ENCODE peak calls at places on chromosome X, in nine cellular contexts. One of them, this sample, is unnamed.

GRCh38 chrX:19825271-19825670 is 62.1 kb downstream of the SH3KBP1 start:
- DNase-seq in aorta: no peak
- DNase-seq in transverse colon: no peak
- DNase-seq in HCT116: no peak
- DNase-seq in CD4-positive, alpha-beta memory T cell: no peak
- DNase-seq in fibroblast of the aortic adventitia: no peak
- DNase-seq in fibroblast of pulmonary artery: no peak
- DNase-seq in kidney: no peak
- DNase-seq in OCI-LY7: no peak
- DNase-seq in this sample: no peak

GRCh38 chrX:115894087-115894486 is 276.5 kb upstream of the AGTR2 start:
- DNase-seq in kidney: no peak
- DNase-seq in HCT116: peak; percentile 2
- DNase-seq in transverse colon: peak; percentile 31
- DNase-seq in fibroblast of the aortic adventitia: peak; percentile 77
- DNase-seq in fibroblast of pulmonary artery: peak; percentile 7
- DNase-seq in OCI-LY7: no peak
- DNase-seq in aorta: no peak
- DNase-seq in CD4-positive, alpha-beta memory T cell: no peak
- DNase-seq in this sample: peak; percentile 52

GRCh38 chrX:54413753-54414152 is 26.5 kb upstream of the TSR2 start:
- DNase-seq in fibroblast of the aortic adventitia: no peak
- DNase-seq in fibroblast of pulmonary artery: peak; percentile 4
- DNase-seq in CD4-positive, alpha-beta memory T cell: no peak
- DNase-seq in aorta: no peak
- DNase-seq in HCT116: no peak
- DNase-seq in transverse colon: no peak
- DNase-seq in kidney: no peak
- DNase-seq in OCI-LY7: no peak
- DNase-seq in this sample: peak; percentile 29

GRCh38 chrX:72685810-72686465 is 28.2 kb downstream of the PHKA1 start:
- DNase-seq in OCI-LY7: no peak
- DNase-seq in aorta: no peak
- DNase-seq in kidney: no peak
- DNase-seq in transverse colon: no peak
- DNase-seq in HCT116: peak; percentile 81
- DNase-seq in CD4-positive, alpha-beta memory T cell: no peak
- DNase-seq in fibroblast of pulmonary artery: peak; percentile 7
- DNase-seq in fibroblast of the aortic adventitia: peak; percentile 0
- DNase-seq in this sample: peak; percentile 38

GRCh38 chrX:72396117-72396516 is 90.4 kb upstream of the CITED1 start:
- DNase-seq in kidney: no peak
- DNase-seq in aorta: no peak
- DNase-seq in OCI-LY7: no peak
- DNase-seq in transverse colon: no peak
- DNase-seq in fibroblast of the aortic adventitia: no peak
- DNase-seq in fibroblast of pulmonary artery: no peak
- DNase-seq in CD4-positive, alpha-beta memory T cell: no peak
- DNase-seq in HCT116: no peak
- DNase-seq in this sample: no peak

GRCh38 chrX:122439836-122440235 is 744.2 kb upstream of the GRIA3 start:
- DNase-seq in OCI-LY7: no peak
- DNase-seq in fibroblast of the aortic adventitia: no peak
- DNase-seq in fibroblast of pulmonary artery: no peak
- DNase-seq in aorta: no peak
- DNase-seq in HCT116: no peak
- DNase-seq in kidney: no peak
- DNase-seq in CD4-positive, alpha-beta memory T cell: no peak
- DNase-seq in transverse colon: no peak
- DNase-seq in this sample: no peak

GRCh38 chrX:45445745-45446412 is 245.2 kb upstream of the DIPK2B start:
- DNase-seq in fibroblast of the aortic adventitia: peak; percentile 78
- DNase-seq in HCT116: peak; percentile 49
- DNase-seq in OCI-LY7: no peak
- DNase-seq in CD4-positive, alpha-beta memory T cell: no peak
- DNase-seq in fibroblast of pulmonary artery: peak; percentile 73
- DNase-seq in transverse colon: no peak
- DNase-seq in aorta: no peak
- DNase-seq in kidney: no peak
- DNase-seq in this sample: peak; percentile 90

GRCh38 chrX:47187106-47187677 is 6.4 kb upstream of the UBA1 start:
- DNase-seq in kidney: peak; percentile 60
- DNase-seq in transverse colon: no peak
- DNase-seq in aorta: peak; percentile 42
- DNase-seq in fibroblast of the aortic adventitia: no peak
- DNase-seq in OCI-LY7: no peak
- DNase-seq in HCT116: no peak
- DNase-seq in CD4-positive, alpha-beta memory T cell: no peak
- DNase-seq in fibroblast of pulmonary artery: no peak
- DNase-seq in this sample: no peak

GRCh38 chrX:5341902-5342301 is 886.8 kb downstream of the NLGN4X start:
- DNase-seq in kidney: no peak
- DNase-seq in fibroblast of pulmonary artery: no peak
- DNase-seq in transverse colon: no peak
- DNase-seq in OCI-LY7: no peak
- DNase-seq in CD4-positive, alpha-beta memory T cell: no peak
- DNase-seq in aorta: no peak
- DNase-seq in HCT116: no peak
- DNase-seq in fibroblast of the aortic adventitia: no peak
- DNase-seq in this sample: no peak

GRCh38 chrX:101386542-101386885 is 523 bp upstream of the BTK start:
- DNase-seq in fibroblast of pulmonary artery: no peak
- DNase-seq in aorta: no peak
- DNase-seq in HCT116: no peak
- DNase-seq in kidney: no peak
- DNase-seq in OCI-LY7: no peak
- DNase-seq in fibroblast of the aortic adventitia: no peak
- DNase-seq in CD4-positive, alpha-beta memory T cell: no peak
- DNase-seq in transverse colon: no peak
- DNase-seq in this sample: no peak

GRCh38 chrX:101385026-101385684 is 836 bp downstream of the BTK start:
- DNase-seq in fibroblast of pulmonary artery: no peak
- DNase-seq in kidney: no peak
- DNase-seq in fibroblast of the aortic adventitia: no peak
- DNase-seq in aorta: no peak
- DNase-seq in transverse colon: no peak
- DNase-seq in OCI-LY7: no peak
- DNase-seq in CD4-positive, alpha-beta memory T cell: no peak
- DNase-seq in HCT116: no peak
- DNase-seq in this sample: no peak

GRCh38 chrX:101388604-101389003 is 2.2 kb upstream of the RPL36A start:
- DNase-seq in OCI-LY7: no peak
- DNase-seq in CD4-positive, alpha-beta memory T cell: no peak
- DNase-seq in fibroblast of the aortic adventitia: no peak
- DNase-seq in kidney: no peak
- DNase-seq in aorta: no peak
- DNase-seq in HCT116: no peak
- DNase-seq in fibroblast of pulmonary artery: no peak
- DNase-seq in transverse colon: no peak
- DNase-seq in this sample: no peak

GRCh38 chrX:101385795-101386541 is at the start of gene BTK:
- DNase-seq in CD4-positive, alpha-beta memory T cell: no peak
- DNase-seq in OCI-LY7: peak; percentile 80
- DNase-seq in fibroblast of the aortic adventitia: no peak
- DNase-seq in kidney: no peak
- DNase-seq in fibroblast of pulmonary artery: no peak
- DNase-seq in transverse colon: peak; percentile 31
- DNase-seq in aorta: no peak
- DNase-seq in HCT116: no peak
- DNase-seq in this sample: no peak

GRCh38 chrX:101383679-101384078 is 2.3 kb downstream of the BTK start:
- DNase-seq in fibroblast of pulmonary artery: no peak
- DNase-seq in fibroblast of the aortic adventitia: no peak
- DNase-seq in HCT116: no peak
- DNase-seq in OCI-LY7: peak; percentile 86
- DNase-seq in kidney: no peak
- DNase-seq in CD4-positive, alpha-beta memory T cell: no peak
- DNase-seq in aorta: no peak
- DNase-seq in transverse colon: peak; percentile 26
- DNase-seq in this sample: no peak
- H3K4me3 ChIP-seq in fibroblast of pulmonary artery: no peak overlapping the region
- H3K4me3 ChIP-seq in fibroblast of the aortic adventitia: no peak overlapping the region
- H3K4me3 ChIP-seq in HCT116: no peak overlapping the region
- H3K4me3 ChIP-seq in OCI-LY7: peak overlapping the region; percentile 96
- H3K4me3 ChIP-seq in kidney: no peak overlapping the region
- H3K4me3 ChIP-seq in CD4-positive, alpha-beta memory T cell: no peak overlapping the region
- H3K4me3 ChIP-seq in aorta: no peak overlapping the region
- H3K4me3 ChIP-seq in transverse colon: no peak overlapping the region
- H3K4me3 ChIP-seq in this sample: no peak overlapping the region

GRCh38 chrX:129524250-129524850 is 1.1 kb upstream of the SMARCA1 start:
- DNase-seq in fibroblast of the aortic adventitia: no peak
- DNase-seq in fibroblast of pulmonary artery: no peak
- DNase-seq in kidney: no peak
- DNase-seq in HCT116: no peak
- DNase-seq in transverse colon: no peak
- DNase-seq in aorta: no peak
- DNase-seq in OCI-LY7: no peak
- DNase-seq in CD4-positive, alpha-beta memory T cell: no peak
- DNase-seq in this sample: no peak
- H3K4me3 ChIP-seq in fibroblast of the aortic adventitia: no peak overlapping the region
- H3K4me3 ChIP-seq in fibroblast of pulmonary artery: no peak overlapping the region
- H3K4me3 ChIP-seq in kidney: no peak overlapping the region
- H3K4me3 ChIP-seq in HCT116: peak overlapping the region; percentile 76
- H3K4me3 ChIP-seq in transverse colon: no peak overlapping the region
- H3K4me3 ChIP-seq in aorta: no peak overlapping the region
- H3K4me3 ChIP-seq in OCI-LY7: no peak overlapping the region
- H3K4me3 ChIP-seq in CD4-positive, alpha-beta memory T cell: no peak overlapping the region
- H3K4me3 ChIP-seq in this sample: no peak overlapping the region

DNA sequence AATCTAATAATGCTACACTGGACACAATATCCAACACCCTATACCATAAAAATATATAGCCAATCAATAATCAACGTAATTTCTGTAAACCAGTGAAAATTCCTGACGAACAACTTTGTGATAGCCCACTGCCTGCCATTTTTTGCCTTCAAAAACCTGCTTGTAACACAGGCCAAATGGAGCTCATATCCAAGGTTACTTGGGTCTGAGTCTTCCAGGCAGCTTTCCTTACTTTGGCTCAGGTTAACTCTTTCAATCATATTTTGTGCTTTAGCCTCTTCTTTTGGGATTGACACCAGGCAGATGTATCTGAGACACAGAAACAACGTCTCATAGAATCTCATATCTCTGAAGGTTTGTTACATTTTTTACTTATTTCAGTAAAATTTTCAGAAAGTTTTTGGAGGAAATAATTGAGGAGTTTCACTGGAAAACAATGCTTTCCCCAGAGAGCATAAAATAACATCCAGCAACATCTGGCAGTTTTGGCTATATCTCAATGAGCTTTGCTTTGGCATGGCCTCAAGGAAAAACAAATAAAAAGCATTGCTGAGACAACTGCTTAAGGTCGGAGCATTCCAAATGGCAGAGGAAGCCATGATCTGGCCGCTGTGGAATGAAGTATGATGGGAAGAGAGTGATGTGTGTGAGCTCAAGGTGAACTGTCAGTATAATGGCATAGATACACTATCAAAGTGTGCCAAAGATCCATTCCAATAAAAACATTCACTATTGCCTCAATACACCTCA is 162.9 kb upstream of the SPIN4 start:
- DNase-seq in CD4-positive, alpha-beta memory T cell: no peak
- DNase-seq in transverse colon: no peak
- DNase-seq in aorta: no peak
- DNase-seq in fibroblast of the aortic adventitia: peak; percentile 92
- DNase-seq in fibroblast of pulmonary artery: peak; percentile 84
- DNase-seq in OCI-LY7: no peak
- DNase-seq in HCT116: no peak
- DNase-seq in kidney: no peak
- DNase-seq in this sample: peak; percentile 85
- H3K4me3 ChIP-seq in CD4-positive, alpha-beta memory T cell: no peak overlapping the region
- H3K4me3 ChIP-seq in transverse colon: no peak overlapping the region
- H3K4me3 ChIP-seq in aorta: no peak overlapping the region
- H3K4me3 ChIP-seq in fibroblast of the aortic adventitia: no peak overlapping the region
- H3K4me3 ChIP-seq in fibroblast of pulmonary artery: no peak overlapping the region
- H3K4me3 ChIP-seq in OCI-LY7: no peak overlapping the region
- H3K4me3 ChIP-seq in HCT116: no peak overlapping the region
- H3K4me3 ChIP-seq in kidney: no peak overlapping the region
- H3K4me3 ChIP-seq in this sample: no peak overlapping the region

GRCh38 chrX:23765868-23766267 is 17.1 kb upstream of the SAT1 start:
- DNase-seq in OCI-LY7: no peak
- DNase-seq in CD4-positive, alpha-beta memory T cell: no peak
- DNase-seq in HCT116: no peak
- DNase-seq in fibroblast of pulmonary artery: no peak
- DNase-seq in transverse colon: no peak
- DNase-seq in kidney: no peak
- DNase-seq in fibroblast of the aortic adventitia: no peak
- DNase-seq in aorta: no peak
- DNase-seq in this sample: no peak

GRCh38 chrX:23764183-23764582 is 18.8 kb upstream of the SAT1 start:
- DNase-seq in HCT116: no peak
- DNase-seq in OCI-LY7: no peak
- DNase-seq in fibroblast of pulmonary artery: no peak
- DNase-seq in transverse colon: no peak
- DNase-seq in fibroblast of the aortic adventitia: no peak
- DNase-seq in aorta: no peak
- DNase-seq in kidney: no peak
- DNase-seq in CD4-positive, alpha-beta memory T cell: no peak
- DNase-seq in this sample: no peak

GRCh38 chrX:23764585-23764984 is 18.4 kb upstream of the SAT1 start:
- DNase-seq in OCI-LY7: no peak
- DNase-seq in transverse colon: no peak
- DNase-seq in CD4-positive, alpha-beta memory T cell: no peak
- DNase-seq in aorta: no peak
- DNase-seq in kidney: no peak
- DNase-seq in fibroblast of the aortic adventitia: no peak
- DNase-seq in HCT116: no peak
- DNase-seq in fibroblast of pulmonary artery: no peak
- DNase-seq in this sample: no peak

GRCh38 chrX:23765449-23765848 is 17.5 kb upstream of the SAT1 start:
- DNase-seq in transverse colon: no peak
- DNase-seq in fibroblast of the aortic adventitia: no peak
- DNase-seq in HCT116: no peak
- DNase-seq in OCI-LY7: no peak
- DNase-seq in aorta: no peak
- DNase-seq in kidney: no peak
- DNase-seq in CD4-positive, alpha-beta memory T cell: no peak
- DNase-seq in fibroblast of pulmonary artery: no peak
- DNase-seq in this sample: peak; percentile 53

DNA sequence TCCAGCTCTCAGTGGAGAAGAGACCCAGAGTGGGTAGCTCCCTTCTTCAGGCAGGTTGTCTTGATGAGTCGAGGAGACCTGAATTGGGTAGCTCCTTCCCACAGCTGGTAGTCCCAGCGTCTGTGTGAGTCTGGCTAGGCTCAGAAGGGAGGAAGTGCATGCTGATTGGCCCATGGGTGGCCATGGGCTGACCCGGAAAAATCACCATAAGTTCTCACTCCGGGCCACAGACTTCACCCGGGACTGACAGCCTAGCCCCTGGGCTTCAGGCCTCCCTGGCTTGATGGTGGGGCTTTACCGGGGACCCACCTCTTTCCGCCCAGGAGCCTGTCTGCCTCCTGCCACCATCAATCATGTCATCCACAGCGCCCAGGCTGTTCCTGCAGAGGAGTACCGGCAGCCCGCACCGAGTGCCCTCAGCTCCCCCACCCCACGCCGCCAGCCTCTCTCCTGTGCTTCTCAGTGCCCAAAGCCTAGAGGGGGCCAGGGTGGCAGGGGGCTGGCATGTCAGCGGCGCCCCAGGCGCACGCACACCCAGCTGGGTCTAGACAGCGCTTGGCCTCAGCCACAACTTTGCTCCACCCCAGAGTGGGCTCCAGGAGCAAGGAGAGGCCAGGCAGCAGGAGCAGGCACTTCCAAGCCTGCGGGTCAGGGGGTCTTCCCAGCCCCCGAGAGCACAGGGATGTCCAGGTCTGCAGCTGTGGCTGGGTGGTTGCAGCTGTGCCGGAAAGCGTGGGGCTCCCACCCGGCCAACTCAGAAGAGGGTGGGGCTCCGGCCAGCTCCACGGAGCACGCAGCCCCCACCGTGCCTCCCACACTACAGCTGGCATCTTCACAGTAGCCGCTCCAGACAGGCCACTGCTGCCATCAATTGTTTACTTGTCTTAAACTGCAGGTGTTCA is 16.1 kb upstream of the SAT1 start:
- DNase-seq in fibroblast of pulmonary artery: no peak
- DNase-seq in transverse colon: peak; percentile 17
- DNase-seq in HCT116: no peak
- DNase-seq in CD4-positive, alpha-beta memory T cell: no peak
- DNase-seq in fibroblast of the aortic adventitia: no peak
- DNase-seq in OCI-LY7: no peak
- DNase-seq in kidney: no peak
- DNase-seq in aorta: no peak
- DNase-seq in this sample: no peak
- H3K4me3 ChIP-seq in fibroblast of pulmonary artery: no peak overlapping the region
- H3K4me3 ChIP-seq in transverse colon: peak overlapping the region; percentile 11
- H3K4me3 ChIP-seq in HCT116: no peak overlapping the region
- H3K4me3 ChIP-seq in CD4-positive, alpha-beta memory T cell: peak overlapping the region; percentile 28
- H3K4me3 ChIP-seq in fibroblast of the aortic adventitia: no peak overlapping the region
- H3K4me3 ChIP-seq in OCI-LY7: no peak overlapping the region
- H3K4me3 ChIP-seq in kidney: peak overlapping the region; percentile 44
- H3K4me3 ChIP-seq in aorta: no peak overlapping the region
- H3K4me3 ChIP-seq in this sample: peak overlapping the region; percentile 3

This sample was measured in fibroblast of mammary gland.